ENCODE peak calls at places on chromosomes 11 and 22, in four cellular contexts. K, F, G and L are unnamed samples.

GRCh38 chr22:50219800-50220602 is 19.2 kb downstream of the SELENOO start:
- DNase-seq in K (no peak), F (no peak), G (no peak), L (no peak)

GRCh38 chr11:101428918-101429317 is 154.9 kb downstream of the TRPC6 start:
- DNase-seq in K (no peak), G (no peak), F (no peak), L (no peak)

GRCh38 chr11:2186669-2187266 is 15.2 kb upstream of the TH start:
- DNase-seq in G (no peak), F (no peak), K (peak), L (no peak)

GRCh38 chr11:133163463-133164419 is 368.6 kb downstream of the OPCML start:
- DNase-seq in K (no peak), G (peak), F (no peak), L (no peak)

GRCh38 chr11:119721129-119722120 is 7.6 kb downstream of the NECTIN1 start:
- DNase-seq in F (no peak), K (no peak), G (peak), L (no peak)

GRCh38 chr11:22802861-22803260 is 26.7 kb downstream of the SVIP start:
- DNase-seq in K (no peak), F (no peak), G (no peak), L (no peak)

GRCh38 chr22:23383491-23384450 is 196.3 kb downstream of the IGLL1 start:
- DNase-seq in F (no peak), G (no peak), K (no peak), L (peak)

GRCh38 chr11:3340025-3340424 is 38.9 kb downstream of the ZNF195 start:
- DNase-seq in F (no peak), K (no peak), G (no peak), L (no peak)

GRCh38 chr11:121426476-121427454 is 25.3 kb upstream of the SORL1 start:
- DNase-seq in G (peak), F (no peak), K (peak), L (peak)

GRCh38 chr22:48897959-48898358 is 929.7 kb downstream of the BRD1 start:
- DNase-seq in F (no peak), G (peak), K (no peak), L (peak)

GRCh38 chr11:16292167-16292859 is 64.0 kb downstream of the SOX6 start:
- DNase-seq in K (no peak), G (no peak), F (no peak), L (no peak)

GRCh38 chr11:16933756-16934603 is 80.2 kb downstream of the PLEKHA7 start:
- DNase-seq in F (no peak), K (no peak), G (no peak), L (no peak)

GRCh38 chr11:279966-280761 is 2.0 kb downstream of the NLRP6 start:
- DNase-seq in K (peak), F (peak), G (peak), L (peak)

GRCh38 chr22:37994049-37994448 is 9.7 kb upstream of the SOX10 start:
- DNase-seq in G (no peak), K (no peak), F (no peak), L (no peak)

GRCh38 chr11:1382429-1382828 is 7.3 kb upstream of the BRSK2 start:
- DNase-seq in K (no peak), F (no peak), G (no peak), L (no peak)

GRCh38 chr11:63896071-63896470 is 20.9 kb downstream of the RCOR2 start:
- DNase-seq in K (no peak), G (peak), F (no peak), L (no peak)

GRCh38 chr22:25061605-25062377 is 109.3 kb downstream of the KIAA1671 start:
- DNase-seq in K (no peak), G (no peak), F (no peak), L (no peak)

GRCh38 chr11:114159320-114159719 is 99.8 kb downstream of the ZBTB16 start:
- DNase-seq in K (no peak), F (no peak), G (no peak), L (no peak)

GRCh38 chr11:66457826-66458225 is 8.9 kb upstream of the PELI3 start:
- DNase-seq in F (no peak), K (no peak), G (no peak), L (no peak)

GRCh38 chr11:110366234-110366633 is 63.5 kb upstream of the FDX1 start:
- DNase-seq in G (no peak), K (no peak), F (peak), L (peak)

GRCh38 chr11:117993988-117994741 is 8.0 kb downstream of the IL10RA start:
- DNase-seq in K (no peak), G (no peak), F (no peak), L (no peak)
- H3K27ac ChIP-seq in K (no peak), G (no peak), F (no peak), L (no peak)

GRCh38 chr22:30946354-30946753 is 22.2 kb downstream of the MORC2 start:
- DNase-seq in F (no peak), K (no peak), G (no peak), L (no peak)

GRCh38 chr22:30947163-30947820 is 21.3 kb downstream of the MORC2 start:
- DNase-seq in F (no peak), K (no peak), G (no peak), L (no peak)

GRCh38 chr22:30947821-30948454 is 20.6 kb downstream of the MORC2 start:
- DNase-seq in K (no peak), G (no peak), F (no peak), L (no peak)

GRCh38 chr22:30948930-30949342 is 19.6 kb downstream of the MORC2 start:
- DNase-seq in G (no peak), F (no peak), K (no peak), L (no peak)

DNA sequence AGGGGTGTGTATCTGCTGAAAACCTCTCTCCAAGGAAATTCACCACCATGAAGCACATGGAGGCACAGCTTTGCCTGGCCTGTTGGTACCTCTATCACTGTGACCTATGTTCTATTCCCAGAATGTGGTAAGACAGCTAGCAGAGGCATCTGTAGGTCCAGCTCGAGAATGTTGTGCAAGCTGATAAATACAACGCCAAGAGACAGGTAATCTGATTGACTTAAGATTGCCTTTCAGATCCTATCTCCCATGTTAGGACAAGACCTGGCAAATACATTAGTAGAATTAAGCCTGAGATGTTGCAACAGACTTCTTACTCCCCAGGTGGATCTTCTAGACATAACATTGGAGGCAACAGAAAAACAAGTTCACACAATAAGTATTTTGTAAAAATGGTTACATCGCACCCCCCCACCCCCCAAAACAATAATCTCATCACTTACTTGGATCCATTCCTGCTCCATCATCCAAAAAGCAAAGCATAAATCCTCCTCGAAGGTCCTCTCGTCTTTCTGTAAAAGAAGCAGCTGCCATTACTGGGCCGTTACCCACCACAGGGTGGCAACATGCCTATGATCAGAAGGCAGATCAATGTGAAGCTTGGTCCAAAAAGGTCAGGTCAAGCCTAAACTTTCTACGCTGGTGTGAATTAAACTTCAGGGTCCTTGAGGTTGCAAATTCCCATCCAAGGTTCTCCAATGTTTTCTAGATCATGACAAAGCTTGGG is 18.5 kb downstream of the MORC2 start:
- DNase-seq in G (no peak), F (no peak), K (no peak), L (no peak)
- TF ChIP-seq CTCF in G (no peak), F (no peak), K (no peak), L (no peak)

DNA sequence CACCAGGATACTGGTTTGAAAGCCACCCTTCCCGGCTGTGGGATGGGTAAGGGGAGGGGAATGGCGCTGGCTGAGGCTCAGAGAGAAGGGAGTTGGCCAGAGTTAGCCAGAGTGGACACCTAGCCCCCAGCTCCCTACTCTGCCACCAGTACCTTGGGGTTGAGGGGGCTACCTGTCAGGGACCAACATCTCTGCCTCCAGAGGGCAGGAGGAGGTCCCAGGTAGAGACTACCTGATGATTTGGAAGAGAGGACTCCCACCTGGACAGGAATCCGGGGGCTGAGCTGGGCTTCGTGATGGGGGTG is 3.7 kb downstream of the MYRF start:
- DNase-seq in F (no peak), G (no peak), K (no peak), L (no peak)
- H3K27ac ChIP-seq in F (no peak), G (no peak), K (no peak), L (no peak)

DNA sequence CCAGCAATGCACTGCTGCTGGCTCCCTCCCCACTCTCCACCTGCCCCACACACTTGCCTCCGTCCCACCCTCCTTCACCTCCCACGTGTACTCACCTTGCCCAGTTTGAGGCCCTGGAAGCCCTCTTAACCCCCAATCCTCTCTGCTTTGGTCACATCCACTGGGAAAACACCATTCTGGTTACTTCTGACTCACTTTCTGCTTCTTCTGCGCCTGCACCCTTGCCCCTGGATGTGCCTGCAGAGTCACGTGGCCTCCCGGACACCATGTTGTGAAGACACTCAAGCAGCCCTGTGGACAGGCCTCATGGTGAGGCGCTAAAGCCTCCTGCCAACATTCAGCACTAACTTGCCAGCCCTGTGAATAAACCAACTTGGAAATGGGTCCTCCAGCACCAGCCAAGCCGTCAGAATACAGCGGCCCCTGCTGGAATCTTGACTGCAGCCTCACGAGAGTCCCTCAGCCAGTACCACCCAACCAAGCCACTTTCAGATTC is 2.6 kb upstream of the NAALADL1 start:
- DNase-seq in K (no peak), G (no peak), F (no peak), L (no peak)
- TF ChIP-seq CTCF in K (no peak), G (no peak), F (no peak), L (no peak)

GRCh38 chr11:11416502-11416901 is 63.5 kb upstream of the CSNK2A3 start:
- DNase-seq in G (no peak), K (no peak), F (no peak), L (no peak)
- H3K27ac ChIP-seq in G (no peak), K (no peak), F (no peak), L (peak)

DNA sequence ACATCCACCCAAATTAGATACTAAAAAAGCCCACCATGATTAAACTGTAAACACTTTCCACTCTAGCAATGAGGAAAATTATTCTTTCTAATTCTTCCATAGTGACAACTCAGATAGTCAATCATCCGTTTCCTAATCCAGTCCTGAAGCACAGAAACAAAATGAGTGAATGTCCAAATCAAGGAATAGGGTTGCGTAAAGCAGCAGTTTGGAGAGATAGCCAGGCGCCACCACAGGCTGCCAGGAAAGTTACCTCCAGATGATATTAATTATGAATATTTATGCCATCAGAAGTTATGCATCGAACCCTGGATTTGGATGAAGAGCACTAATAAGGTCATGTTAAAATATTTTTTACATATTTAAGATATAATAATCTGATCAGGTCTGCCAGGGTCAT is 63.2 kb downstream of the ETS1 start:
- DNase-seq in K (no peak), F (no peak), G (no peak), L (no peak)
- TF ChIP-seq CTCF in K (no peak), F (no peak), G (no peak), L (no peak)

GRCh38 chr11:75919525-75919924 is 104.5 kb downstream of the UVRAG start:
- DNase-seq in F (no peak), K (no peak), G (no peak), L (no peak)
- H3K27ac ChIP-seq in F (no peak), K (no peak), G (no peak), L (no peak)

GRCh38 chr22:22069450-22070370 is 87.1 kb upstream of the TOP3B start:
- DNase-seq in K (no peak), G (no peak), F (no peak), L (no peak)
- TF ChIP-seq CTCF in K (no peak), G (no peak), F (no peak), L (no peak)

GRCh38 chr11:123206671-123207421 is 11.8 kb upstream of the CLMP start:
- DNase-seq in K (no peak), G (no peak), F (no peak), L (no peak)
- H3K27ac ChIP-seq in K (no peak), G (no peak), F (peak), L (no peak)

GRCh38 chr22:46038174-46038487 is 61.2 kb upstream of the WNT7B start:
- DNase-seq in K (no peak), F (no peak), G (no peak), L (no peak)

GRCh38 chr22:46035742-46036557 is 59.0 kb upstream of the WNT7B start:
- DNase-seq in K (peak), G (peak), F (peak), L (peak)

GRCh38 chr22:46038516-46039430 is 61.8 kb upstream of the WNT7B start:
- DNase-seq in K (no peak), F (peak), G (peak), L (peak)

GRCh38 chr22:46035380-46035741 is 58.4 kb upstream of the WNT7B start:
- DNase-seq in G (no peak), F (no peak), K (no peak), L (no peak)

DNA sequence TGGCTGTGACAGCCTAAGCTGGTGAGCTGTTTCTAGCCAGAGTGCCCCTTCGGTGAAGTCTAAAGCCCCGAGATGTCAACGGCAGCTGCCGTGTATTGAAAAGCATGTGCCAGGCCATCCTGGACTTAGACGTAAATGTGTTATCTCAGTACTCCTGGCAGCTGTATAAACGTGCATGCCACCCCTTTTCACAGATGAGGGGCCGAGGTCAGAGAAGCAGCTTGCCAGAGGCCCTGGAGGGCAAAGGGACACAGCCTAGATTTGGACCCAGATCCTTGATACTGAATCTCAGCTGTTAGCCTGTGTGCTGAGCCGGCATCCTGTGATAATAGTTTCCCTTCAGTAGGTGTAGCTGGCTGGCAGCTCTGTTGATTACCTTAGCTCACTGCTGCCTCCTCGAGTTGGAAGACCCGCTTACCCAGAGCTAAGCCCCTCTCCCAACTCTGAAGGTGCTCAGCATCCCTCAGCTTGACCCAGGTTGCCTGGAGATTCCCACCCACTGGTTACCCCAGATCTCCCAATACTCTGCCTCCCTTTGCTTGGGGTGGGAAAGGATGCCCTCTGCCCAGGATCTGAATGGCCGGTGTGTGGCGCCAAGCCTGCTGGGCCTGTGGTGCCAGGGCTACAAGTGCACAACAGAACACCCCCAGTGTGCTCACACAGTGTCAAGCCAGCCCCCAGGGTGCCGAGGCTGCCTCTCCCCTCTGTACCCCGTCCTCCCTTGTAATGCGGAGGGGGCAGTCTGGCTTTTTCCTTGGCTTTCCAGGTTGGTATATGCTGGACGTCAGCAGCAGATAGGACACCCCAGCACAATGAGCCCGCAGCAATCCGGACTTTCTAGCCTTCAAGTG is 59.8 kb upstream of the WNT7B start:
- DNase-seq in K (peak), G (peak), F (peak), L (peak)
- TF ChIP-seq CTCF in K (peak), G (no peak), F (peak), L (no peak)